ENCODE peak calls at places on chromosomes 4 and X, in four cellular contexts. One of them, this sample, is unnamed.

GRCh38 chrX:18170910-18171309 is 49.8 kb downstream of the BEND2 start:
- DNase-seq in right atrium auricular region: no peak
- DNase-seq in colonic mucosa: no peak
- DNase-seq in WTC11: no peak
- DNase-seq in this sample: no peak

GRCh38 chrX:147602297-147602696 is 309.4 kb upstream of the FMR1 start:
- DNase-seq in right atrium auricular region: no peak
- DNase-seq in WTC11: no peak
- DNase-seq in colonic mucosa: no peak
- DNase-seq in this sample: no peak

GRCh38 chrX:102712216-102712966 is at the start of gene GPRASP2:
- DNase-seq in right atrium auricular region: no peak
- DNase-seq in colonic mucosa: peak
- DNase-seq in WTC11: peak
- DNase-seq in this sample: peak

GRCh38 chr4:139921551-139922184 is 232.3 kb downstream of the MAML3 start:
- DNase-seq in right atrium auricular region: no peak
- DNase-seq in colonic mucosa: peak
- DNase-seq in WTC11: no peak
- DNase-seq in this sample: peak

GRCh38 chr4:68906238-68907137 is 45.1 kb downstream of the UGT2A3 start:
- DNase-seq in right atrium auricular region: peak
- DNase-seq in WTC11: peak
- DNase-seq in colonic mucosa: no peak
- DNase-seq in this sample: peak

GRCh38 chr4:112857461-112857860 is 192.0 kb upstream of the ANK2 start:
- DNase-seq in WTC11: no peak
- DNase-seq in colonic mucosa: no peak
- DNase-seq in right atrium auricular region: no peak
- DNase-seq in this sample: no peak

GRCh38 chr4:80308466-80308822 is 27.1 kb upstream of the CFAP299 start:
- DNase-seq in WTC11: no peak
- DNase-seq in right atrium auricular region: no peak
- DNase-seq in colonic mucosa: no peak
- DNase-seq in this sample: no peak

GRCh38 chrX:10892605-10893225 is 218.4 kb upstream of the HCCS start:
- DNase-seq in WTC11: no peak
- DNase-seq in right atrium auricular region: no peak
- DNase-seq in colonic mucosa: no peak
- DNase-seq in this sample: no peak

GRCh38 chr4:133624744-133625143 is 475.6 kb downstream of the PCDH10 start:
- DNase-seq in right atrium auricular region: no peak
- DNase-seq in WTC11: peak
- DNase-seq in colonic mucosa: no peak
- DNase-seq in this sample: no peak

GRCh38 chrX:53260836-53261235 is 20.5 kb downstream of the IQSEC2 start:
- DNase-seq in right atrium auricular region: no peak
- DNase-seq in WTC11: no peak
- DNase-seq in colonic mucosa: no peak
- DNase-seq in this sample: no peak

GRCh38 chr4:56038763-56039162 is 90.0 kb downstream of the CEP135 start:
- DNase-seq in WTC11: no peak
- DNase-seq in right atrium auricular region: no peak
- DNase-seq in colonic mucosa: no peak
- DNase-seq in this sample: no peak

GRCh38 chrX:39289827-39290226 is 488.6 kb downstream of the MID1IP1 start:
- DNase-seq in WTC11: no peak
- DNase-seq in colonic mucosa: no peak
- DNase-seq in right atrium auricular region: no peak
- DNase-seq in this sample: no peak

GRCh38 chr4:87150498-87151261 is 69.7 kb downstream of the KLHL8 start:
- DNase-seq in WTC11: peak
- DNase-seq in colonic mucosa: peak
- DNase-seq in right atrium auricular region: no peak
- DNase-seq in this sample: peak

GRCh38 chr4:84166486-84166885 is 332.6 kb downstream of the NKX6-1 start:
- DNase-seq in right atrium auricular region: no peak
- DNase-seq in WTC11: no peak
- DNase-seq in colonic mucosa: no peak
- DNase-seq in this sample: no peak
- TF ChIP-seq CTCF in right atrium auricular region: no peak
- TF ChIP-seq CTCF in WTC11: no peak
- TF ChIP-seq CTCF in colonic mucosa: no peak
- TF ChIP-seq CTCF in this sample: no peak

DNA sequence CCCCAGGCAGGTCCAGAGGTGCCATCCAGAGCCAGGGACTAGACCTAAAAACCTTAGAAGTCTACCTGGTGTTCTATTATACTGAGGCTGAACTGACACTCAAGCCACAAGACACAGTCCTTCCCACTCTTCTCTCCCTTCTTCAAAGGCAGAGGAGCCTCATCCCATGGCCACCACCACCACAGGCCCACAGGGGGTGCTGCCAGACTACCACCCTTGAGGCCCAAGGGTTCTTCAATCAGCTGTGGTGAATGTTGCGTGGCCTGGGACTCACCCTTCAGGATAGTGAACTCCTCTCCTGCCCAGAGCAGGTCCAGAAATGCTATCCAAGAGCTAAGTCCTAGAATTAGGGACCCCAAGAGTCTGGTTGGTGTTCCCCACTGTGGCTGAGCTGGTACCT is 17.5 kb upstream of the RFC1 start:
- DNase-seq in colonic mucosa: no peak
- DNase-seq in WTC11: no peak
- DNase-seq in right atrium auricular region: no peak
- DNase-seq in this sample: no peak
- TF ChIP-seq CTCF in colonic mucosa: no peak
- TF ChIP-seq CTCF in WTC11: no peak
- TF ChIP-seq CTCF in right atrium auricular region: no peak
- TF ChIP-seq CTCF in this sample: no peak

DNA sequence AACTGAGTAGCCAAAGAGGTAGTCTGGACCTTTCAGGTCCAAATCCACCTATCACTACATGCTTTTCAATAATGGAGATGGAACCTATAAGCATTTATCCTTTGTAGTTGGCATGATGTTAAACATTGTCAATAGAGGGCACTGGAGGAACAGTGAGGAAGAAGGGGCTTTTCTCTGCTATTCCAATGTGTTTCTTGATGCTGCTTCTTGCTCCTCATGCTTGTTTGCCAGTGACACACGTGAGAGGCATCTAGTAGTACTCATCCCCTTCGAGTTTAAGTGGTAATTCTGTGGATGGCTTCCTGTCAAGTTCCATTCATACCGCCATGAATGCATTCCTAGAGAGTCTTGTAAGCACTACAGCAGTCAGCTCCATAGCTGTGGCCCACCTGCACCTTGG is 84.0 kb downstream of the NAA11 start:
- DNase-seq in right atrium auricular region: no peak
- DNase-seq in colonic mucosa: no peak
- DNase-seq in WTC11: no peak
- DNase-seq in this sample: no peak
- TF ChIP-seq CTCF in right atrium auricular region: no peak
- TF ChIP-seq CTCF in colonic mucosa: no peak
- TF ChIP-seq CTCF in WTC11: peak
- TF ChIP-seq CTCF in this sample: no peak

DNA sequence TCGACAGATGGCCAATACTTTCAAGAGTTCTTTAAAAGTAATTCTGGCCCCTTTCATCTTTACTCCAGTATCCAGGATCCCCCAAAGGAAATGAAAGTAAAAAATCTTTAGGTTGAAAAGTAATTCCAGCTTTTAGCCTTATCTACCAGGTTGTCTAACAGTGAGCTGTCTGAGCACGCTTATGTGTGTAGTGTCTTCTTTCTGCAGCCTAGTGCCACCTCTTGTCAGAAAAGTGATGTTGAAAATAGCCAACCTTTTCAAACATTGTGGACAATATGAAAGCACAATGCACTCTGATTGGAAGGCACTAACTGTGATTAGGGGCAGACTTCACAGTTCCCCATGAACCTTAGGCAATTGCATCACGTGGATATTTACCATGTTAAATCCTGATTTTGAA is 92.1 kb downstream of the RELL1 start:
- DNase-seq in WTC11: no peak
- DNase-seq in colonic mucosa: no peak
- DNase-seq in right atrium auricular region: no peak
- DNase-seq in this sample: no peak
- TF ChIP-seq CTCF in WTC11: no peak
- TF ChIP-seq CTCF in colonic mucosa: no peak
- TF ChIP-seq CTCF in right atrium auricular region: no peak
- TF ChIP-seq CTCF in this sample: no peak